ENCODE peak calls at places on chromosomes 7 and 10, in seven cellular contexts. One of them, this sample, is unnamed.

GRCh38 chr10:10017716-10018115 is 1000.0 kb upstream of the CELF2 start:
- DNase-seq in DMS153: no peak
- DNase-seq in caudate nucleus: no peak
- DNase-seq in tibial artery: no peak
- DNase-seq in transverse colon: no peak
- DNase-seq in 8988T: no peak
- DNase-seq in epithelial cell of esophagus: no peak
- DNase-seq in this sample: no peak

GRCh38 chr7:42232275-42232674 is 4.7 kb downstream of the GLI3 start:
- DNase-seq in epithelial cell of esophagus: peak
- DNase-seq in transverse colon: no peak
- DNase-seq in DMS153: no peak
- DNase-seq in tibial artery: no peak
- DNase-seq in 8988T: no peak
- DNase-seq in caudate nucleus: no peak
- DNase-seq in this sample: no peak

GRCh38 chr10:34638405-34639054 is 176.6 kb downstream of the PARD3 start:
- DNase-seq in DMS153: no peak
- DNase-seq in 8988T: no peak
- DNase-seq in transverse colon: peak
- DNase-seq in caudate nucleus: no peak
- DNase-seq in tibial artery: peak
- DNase-seq in epithelial cell of esophagus: peak
- DNase-seq in this sample: peak

GRCh38 chr10:23291551-23292334 is 52.9 kb downstream of the C10orf67 start:
- DNase-seq in DMS153: no peak
- DNase-seq in caudate nucleus: no peak
- DNase-seq in transverse colon: no peak
- DNase-seq in 8988T: no peak
- DNase-seq in tibial artery: no peak
- DNase-seq in epithelial cell of esophagus: no peak
- DNase-seq in this sample: no peak

GRCh38 chr7:86647340-86648094 is 3.8 kb downstream of the GRM3 start:
- DNase-seq in 8988T: no peak
- DNase-seq in tibial artery: no peak
- DNase-seq in DMS153: no peak
- DNase-seq in caudate nucleus: no peak
- DNase-seq in transverse colon: no peak
- DNase-seq in epithelial cell of esophagus: no peak
- DNase-seq in this sample: no peak

GRCh38 chr7:25964483-25964961 is 187.5 kb upstream of the NFE2L3 start:
- DNase-seq in caudate nucleus: no peak
- DNase-seq in tibial artery: no peak
- DNase-seq in DMS153: no peak
- DNase-seq in transverse colon: peak
- DNase-seq in epithelial cell of esophagus: no peak
- DNase-seq in 8988T: no peak
- DNase-seq in this sample: no peak

GRCh38 chr10:32948451-32948850 is 9.6 kb downstream of the ITGB1 start:
- DNase-seq in 8988T: no peak
- DNase-seq in caudate nucleus: no peak
- DNase-seq in DMS153: no peak
- DNase-seq in tibial artery: no peak
- DNase-seq in epithelial cell of esophagus: no peak
- DNase-seq in transverse colon: no peak
- DNase-seq in this sample: no peak

GRCh38 chr10:20976891-20977684 is 80.0 kb upstream of the NEBL start:
- DNase-seq in caudate nucleus: no peak
- DNase-seq in DMS153: no peak
- DNase-seq in tibial artery: no peak
- DNase-seq in transverse colon: no peak
- DNase-seq in 8988T: no peak
- DNase-seq in epithelial cell of esophagus: no peak
- DNase-seq in this sample: no peak

GRCh38 chr10:49106451-49106850 is 8.9 kb downstream of the VSTM4 start:
- DNase-seq in DMS153: no peak
- DNase-seq in tibial artery: peak
- DNase-seq in transverse colon: no peak
- DNase-seq in caudate nucleus: no peak
- DNase-seq in epithelial cell of esophagus: no peak
- DNase-seq in 8988T: no peak
- DNase-seq in this sample: peak

GRCh38 chr10:36574212-36574611 is 551.2 kb upstream of the ANKRD30A start:
- DNase-seq in tibial artery: no peak
- DNase-seq in epithelial cell of esophagus: no peak
- DNase-seq in 8988T: no peak
- DNase-seq in DMS153: no peak
- DNase-seq in transverse colon: no peak
- DNase-seq in caudate nucleus: no peak
- DNase-seq in this sample: no peak

This sample was measured in heart left ventricle.